ENCODE peak calls at places on chromosomes 11 and 22, in seven cellular contexts. One of them, this sample, is unnamed. For H3K4me1, the result is how much of the 10 kb centered on the place peaks cover.

GRCh38 chr11:92136792-92137191 is 87.8 kb upstream of the FAT3 start:
- DNase-seq in fibroblast of lung: no peak
- DNase-seq in tibial artery: no peak
- DNase-seq in uterus: no peak
- DNase-seq in naive thymus-derived CD4-positive, alpha-beta T cell: no peak
- DNase-seq in esophagus squamous epithelium: no peak
- DNase-seq in A549: no peak
- DNase-seq in this sample: no peak

GRCh38 chr11:125871391-125872137 is 15.9 kb upstream of the HYLS1 start:
- DNase-seq in fibroblast of lung: peak
- DNase-seq in tibial artery: no peak
- DNase-seq in uterus: no peak
- DNase-seq in naive thymus-derived CD4-positive, alpha-beta T cell: peak
- DNase-seq in esophagus squamous epithelium: no peak
- DNase-seq in A549: peak
- DNase-seq in this sample: no peak

GRCh38 chr22:46738642-46738960 is 549 bp upstream of the CERK start:
- DNase-seq in fibroblast of lung: no peak
- DNase-seq in tibial artery: no peak
- DNase-seq in uterus: no peak
- DNase-seq in naive thymus-derived CD4-positive, alpha-beta T cell: no peak
- DNase-seq in esophagus squamous epithelium: no peak
- DNase-seq in A549: no peak
- DNase-seq in this sample: no peak

GRCh38 chr11:74777877-74778276 is 29.2 kb downstream of the RNF169 start:
- DNase-seq in fibroblast of lung: no peak
- DNase-seq in tibial artery: no peak
- DNase-seq in uterus: no peak
- DNase-seq in naive thymus-derived CD4-positive, alpha-beta T cell: no peak
- DNase-seq in esophagus squamous epithelium: no peak
- DNase-seq in A549: no peak
- DNase-seq in this sample: no peak

GRCh38 chr22:20528405-20528978 is 21.1 kb downstream of the MED15 start:
- DNase-seq in fibroblast of lung: no peak
- DNase-seq in tibial artery: no peak
- DNase-seq in uterus: no peak
- DNase-seq in naive thymus-derived CD4-positive, alpha-beta T cell: no peak
- DNase-seq in esophagus squamous epithelium: no peak
- DNase-seq in A549: no peak
- DNase-seq in this sample: no peak

GRCh38 chr11:108959124-108959761 is 294.4 kb downstream of the DDX10 start:
- DNase-seq in fibroblast of lung: peak
- DNase-seq in tibial artery: no peak
- DNase-seq in uterus: no peak
- DNase-seq in naive thymus-derived CD4-positive, alpha-beta T cell: no peak
- DNase-seq in esophagus squamous epithelium: no peak
- DNase-seq in A549: no peak
- DNase-seq in this sample: no peak

GRCh38 chr11:5581014-5581413 is 337 bp downstream of the OR52B6 start:
- DNase-seq in fibroblast of lung: no peak
- DNase-seq in tibial artery: no peak
- DNase-seq in uterus: no peak
- DNase-seq in naive thymus-derived CD4-positive, alpha-beta T cell: no peak
- DNase-seq in esophagus squamous epithelium: no peak
- DNase-seq in A549: no peak
- DNase-seq in this sample: no peak

GRCh38 chr11:92224394-92225205 is at the start of gene FAT3:
- DNase-seq in fibroblast of lung: peak
- DNase-seq in tibial artery: peak
- DNase-seq in uterus: no peak
- DNase-seq in naive thymus-derived CD4-positive, alpha-beta T cell: no peak
- DNase-seq in esophagus squamous epithelium: no peak
- DNase-seq in A549: peak
- DNase-seq in this sample: no peak

GRCh38 chr11:35276396-35276795 is 137.4 kb downstream of the CD44 start:
- DNase-seq in fibroblast of lung: peak
- DNase-seq in tibial artery: no peak
- DNase-seq in uterus: no peak
- DNase-seq in naive thymus-derived CD4-positive, alpha-beta T cell: no peak
- DNase-seq in esophagus squamous epithelium: peak
- DNase-seq in A549: no peak
- DNase-seq in this sample: peak

GRCh38 chr11:88507771-88508557 is 170.4 kb upstream of the CTSC start:
- DNase-seq in fibroblast of lung: no peak
- DNase-seq in tibial artery: no peak
- DNase-seq in uterus: no peak
- DNase-seq in naive thymus-derived CD4-positive, alpha-beta T cell: no peak
- DNase-seq in esophagus squamous epithelium: no peak
- DNase-seq in A549: no peak
- DNase-seq in this sample: no peak

GRCh38 chr11:88508558-88508807 is 170.9 kb upstream of the CTSC start:
- DNase-seq in fibroblast of lung: no peak
- DNase-seq in tibial artery: no peak
- DNase-seq in uterus: no peak
- DNase-seq in naive thymus-derived CD4-positive, alpha-beta T cell: no peak
- DNase-seq in esophagus squamous epithelium: no peak
- DNase-seq in A549: no peak
- DNase-seq in this sample: no peak

GRCh38 chr11:88508808-88509581 is 171.5 kb upstream of the CTSC start:
- DNase-seq in fibroblast of lung: peak
- DNase-seq in tibial artery: peak
- DNase-seq in uterus: no peak
- DNase-seq in naive thymus-derived CD4-positive, alpha-beta T cell: no peak
- DNase-seq in esophagus squamous epithelium: no peak
- DNase-seq in A549: no peak
- DNase-seq in this sample: no peak
- H3K4me3 ChIP-seq in fibroblast of lung: peak
- H3K4me3 ChIP-seq in tibial artery: peak
- H3K4me3 ChIP-seq in uterus: peak
- H3K4me3 ChIP-seq in naive thymus-derived CD4-positive, alpha-beta T cell: peak
- H3K4me3 ChIP-seq in esophagus squamous epithelium: peak
- H3K4me3 ChIP-seq in A549: peak
- H3K4me3 ChIP-seq in this sample: peak

GRCh38 chr11:16743478-16743877 is 5.0 kb downstream of the C11orf58 start:
- DNase-seq in fibroblast of lung: no peak
- DNase-seq in tibial artery: no peak
- DNase-seq in uterus: no peak
- DNase-seq in naive thymus-derived CD4-positive, alpha-beta T cell: no peak
- DNase-seq in esophagus squamous epithelium: no peak
- DNase-seq in A549: no peak
- DNase-seq in this sample: no peak
- H3K4me1 ChIP-seq in fibroblast of lung: under half
- H3K4me1 ChIP-seq in tibial artery: half or more
- H3K4me1 ChIP-seq in uterus: under half
- H3K4me1 ChIP-seq in naive thymus-derived CD4-positive, alpha-beta T cell: under half
- H3K4me1 ChIP-seq in esophagus squamous epithelium: under half
- H3K4me1 ChIP-seq in A549: under half
- H3K4me1 ChIP-seq in this sample: under half

GRCh38 chr11:73273246-73273890 is 1.2 kb downstream of the P2RY6 start:
- DNase-seq in fibroblast of lung: no peak
- DNase-seq in tibial artery: peak
- DNase-seq in uterus: peak
- DNase-seq in naive thymus-derived CD4-positive, alpha-beta T cell: no peak
- DNase-seq in esophagus squamous epithelium: no peak
- DNase-seq in A549: no peak
- DNase-seq in this sample: no peak
- H3K27ac ChIP-seq in fibroblast of lung: no peak
- H3K27ac ChIP-seq in tibial artery: no peak
- H3K27ac ChIP-seq in uterus: no peak
- H3K27ac ChIP-seq in naive thymus-derived CD4-positive, alpha-beta T cell: no peak
- H3K27ac ChIP-seq in esophagus squamous epithelium: no peak
- H3K27ac ChIP-seq in A549: peak
- H3K27ac ChIP-seq in this sample: no peak

GRCh38 chr11:104104201-104104600 is 59.7 kb downstream of the PDGFD start:
- DNase-seq in fibroblast of lung: no peak
- DNase-seq in tibial artery: no peak
- DNase-seq in uterus: no peak
- DNase-seq in naive thymus-derived CD4-positive, alpha-beta T cell: no peak
- DNase-seq in esophagus squamous epithelium: no peak
- DNase-seq in A549: no peak
- DNase-seq in this sample: no peak

GRCh38 chr11:104104664-104105063 is 59.3 kb downstream of the PDGFD start:
- DNase-seq in fibroblast of lung: no peak
- DNase-seq in tibial artery: no peak
- DNase-seq in uterus: no peak
- DNase-seq in naive thymus-derived CD4-positive, alpha-beta T cell: no peak
- DNase-seq in esophagus squamous epithelium: no peak
- DNase-seq in A549: no peak
- DNase-seq in this sample: no peak

GRCh38 chr11:104105155-104105554 is 58.8 kb downstream of the PDGFD start:
- DNase-seq in fibroblast of lung: no peak
- DNase-seq in tibial artery: no peak
- DNase-seq in uterus: no peak
- DNase-seq in naive thymus-derived CD4-positive, alpha-beta T cell: no peak
- DNase-seq in esophagus squamous epithelium: no peak
- DNase-seq in A549: no peak
- DNase-seq in this sample: no peak

GRCh38 chr11:104106136-104106754 is 57.7 kb downstream of the PDGFD start:
- DNase-seq in fibroblast of lung: peak
- DNase-seq in tibial artery: no peak
- DNase-seq in uterus: no peak
- DNase-seq in naive thymus-derived CD4-positive, alpha-beta T cell: no peak
- DNase-seq in esophagus squamous epithelium: no peak
- DNase-seq in A549: no peak
- DNase-seq in this sample: no peak
- H3K4me3 ChIP-seq in fibroblast of lung: no peak
- H3K4me3 ChIP-seq in tibial artery: no peak
- H3K4me3 ChIP-seq in uterus: no peak
- H3K4me3 ChIP-seq in naive thymus-derived CD4-positive, alpha-beta T cell: no peak
- H3K4me3 ChIP-seq in esophagus squamous epithelium: no peak
- H3K4me3 ChIP-seq in A549: no peak
- H3K4me3 ChIP-seq in this sample: no peak

GRCh38 chr11:64251722-64251985 is 324 bp downstream of the PLCB3 start:
- DNase-seq in fibroblast of lung: no peak
- DNase-seq in tibial artery: no peak
- DNase-seq in uterus: no peak
- DNase-seq in naive thymus-derived CD4-positive, alpha-beta T cell: no peak
- DNase-seq in esophagus squamous epithelium: no peak
- DNase-seq in A549: no peak
- DNase-seq in this sample: no peak
- H3K4me1 ChIP-seq in fibroblast of lung: under half
- H3K4me1 ChIP-seq in tibial artery: under half
- H3K4me1 ChIP-seq in uterus: under half
- H3K4me1 ChIP-seq in naive thymus-derived CD4-positive, alpha-beta T cell: under half
- H3K4me1 ChIP-seq in esophagus squamous epithelium: under half
- H3K4me1 ChIP-seq in A549: under half
- H3K4me1 ChIP-seq in this sample: under half